ENCODE peak calls at places on chromosomes 5 and 9, in five cellular contexts. D is vagina, J is aorta, W is A549, X is NCI-H1092 treated with DMSO at 0.1 percent for 48 hours. L is an unnamed sample.

GRCh38 chr9:25129537-25129936 is 548.7 kb downstream of the TUSC1 start:
- DNase-seq in W (no peak), J (no peak), X (no peak), D (no peak), L (no peak)

GRCh38 chr9:105299190-105299854 is 54.9 kb downstream of the SLC44A1 start:
- DNase-seq in W (peak), X (no peak), J (no peak), D (no peak), L (peak)

GRCh38 chr9:99825158-99826046 is 3.7 kb downstream of the NR4A3 start:
- DNase-seq in W (no peak), X (no peak), J (peak), D (no peak), L (no peak)

GRCh38 chr5:133343196-133343595 is 269.1 kb downstream of the FSTL4 start:
- DNase-seq in X (no peak), W (no peak), D (no peak), J (no peak), L (no peak)

GRCh38 chr9:74742792-74743389 is 144.8 kb downstream of the TRPM6 start:
- DNase-seq in X (peak), W (peak), J (no peak), D (no peak), L (no peak)

GRCh38 chr9:122897969-122898368 is 7.2 kb downstream of the RC3H2 start:
- DNase-seq in J (no peak), D (no peak), X (no peak), W (no peak), L (no peak)

GRCh38 chr5:111498346-111498745 is 14.0 kb downstream of the STARD4 start:
- DNase-seq in W (no peak), X (no peak), D (no peak), J (no peak), L (no peak)

GRCh38 chr5:76724871-76725270 is 8.9 kb downstream of the F2R start:
- DNase-seq in D (no peak), X (no peak), W (peak), J (no peak), L (no peak)

GRCh38 chr5:56003633-56004032 is 8.9 kb upstream of the IL6ST start:
- DNase-seq in X (no peak), D (no peak), J (no peak), W (no peak), L (no peak)

GRCh38 chr9:129815278-129815677 is 8.7 kb downstream of the TOR1A start:
- DNase-seq in J (no peak), X (no peak), D (no peak), W (no peak), L (no peak)

GRCh38 chr5:14351845-14352712 is 208.9 kb downstream of the TRIO start:
- DNase-seq in D (no peak), J (peak), W (peak), X (peak), L (peak)

GRCh38 chr5:150111121-150111520 is 24.8 kb upstream of the CSF1R start:
- DNase-seq in X (no peak), J (peak), W (no peak), D (no peak), L (no peak)

GRCh38 chr5:60779431-60779830 is 64.6 kb downstream of the ELOVL7 start:
- DNase-seq in D (no peak), X (no peak), J (no peak), W (peak), L (no peak)

GRCh38 chr9:134054891-134055811 is 12.7 kb downstream of the BRD3 start:
- DNase-seq in J (peak), X (no peak), D (no peak), W (no peak), L (no peak)

GRCh38 chr9:133861103-133861502 is 123.0 kb upstream of the SARDH start:
- DNase-seq in D (no peak), J (no peak), W (no peak), X (peak), L (no peak)

GRCh38 chr5:140358738-140359310 is 1.2 kb upstream of the SLC4A9 start:
- DNase-seq in J (no peak), D (no peak), X (peak), W (peak), L (no peak)

GRCh38 chr9:112839331-112839730 is 51.3 kb downstream of the SLC46A2 start:
- DNase-seq in W (no peak), D (no peak), X (no peak), J (no peak), L (peak)